ENCODE peak calls at places on chromosomes 1 and 21, in six cellular contexts. Q, M, J, H, G and Y are unnamed samples.
A peak's percentile ranks its signal among the peaks of the same experiment; 100 is the strongest.

GRCh38 chr21:19781881-19782652 is 1216.1 kb upstream of the NCAM2 start:
- DNase-seq in Q (no peak), M (no peak), J (no peak), H (no peak), G (no peak), Y (no peak)

GRCh38 chr21:27674037-27674436 is 707.1 kb upstream of the ADAMTS5 start:
- DNase-seq in Q (peak; percentile 31), M (no peak), J (no peak), H (no peak), G (peak; percentile 87), Y (no peak)

GRCh38 chr1:229030642-229031390 is 240.1 kb upstream of the RAB4A start:
- DNase-seq in Q (no peak), M (no peak), J (no peak), H (no peak), G (no peak), Y (no peak)

GRCh38 chr1:117780981-117781475 is 148.4 kb downstream of the GDAP2 start:
- DNase-seq in Q (no peak), M (peak; percentile 36), J (no peak), H (no peak), G (no peak), Y (no peak)

GRCh38 chr1:243916160-243916559 is 66.1 kb upstream of the AKT3 start:
- DNase-seq in Q (no peak), M (no peak), J (no peak), H (no peak), G (peak; percentile 11), Y (no peak)

GRCh38 chr1:4529579-4530445 is 124.6 kb upstream of the AJAP1 start:
- DNase-seq in Q (no peak), M (no peak), J (no peak), H (no peak), G (no peak), Y (no peak)

GRCh38 chr1:65813956-65814355 is 21.3 kb downstream of the PDE4B start:
- DNase-seq in Q (no peak), M (no peak), J (no peak), H (no peak), G (no peak), Y (no peak)

GRCh38 chr1:151970641-151971040 is 23.0 kb downstream of the S100A10 start:
- DNase-seq in Q (no peak), M (no peak), J (no peak), H (no peak), G (peak; percentile 49), Y (no peak)

GRCh38 chr1:162019006-162019405 is 4.7 kb downstream of the OLFML2B start:
- DNase-seq in Q (peak; percentile 92), M (no peak), J (no peak), H (no peak), G (peak; percentile 83), Y (no peak)

GRCh38 chr1:14520514-14521163 is 77.8 kb upstream of the KAZN start:
- DNase-seq in Q (no peak), M (no peak), J (no peak), H (no peak), G (no peak), Y (no peak)

GRCh38 chr1:27862004-27862403 is 10.3 kb upstream of the THEMIS2 start:
- DNase-seq in Q (no peak), M (no peak), J (no peak), H (no peak), G (no peak), Y (no peak)

GRCh38 chr1:52140633-52141512 is 1.0 kb upstream of the ZFYVE9 start:
- DNase-seq in Q (no peak), M (no peak), J (no peak), H (no peak), G (peak; percentile 6), Y (no peak)

GRCh38 chr1:3459051-3459908 is 4.8 kb downstream of the ARHGEF16 start:
- DNase-seq in Q (no peak), M (no peak), J (no peak), H (no peak), G (no peak), Y (no peak)

GRCh38 chr1:24117722-24118409 is 5.9 kb upstream of the MYOM3 start:
- DNase-seq in Q (peak; percentile 44), M (peak; percentile 81), J (peak; percentile 51), H (no peak), G (no peak), Y (no peak)

GRCh38 chr1:234998174-234998741 is 130.4 kb downstream of the TOMM20 start:
- DNase-seq in Q (peak; percentile 84), M (peak; percentile 86), J (no peak), H (no peak), G (peak; percentile 50), Y (no peak)

GRCh38 chr1:192889082-192889481 is 80.2 kb downstream of the RGS2 start:
- DNase-seq in Q (no peak), M (no peak), J (no peak), H (no peak), G (no peak), Y (no peak)

GRCh38 chr1:107965112-107965991 is at the start of gene VAV3:
- DNase-seq in Q (peak; percentile 39), M (peak; percentile 85), J (peak; percentile 83), H (peak; percentile 35), G (peak; percentile 79), Y (peak; percentile 41)

GRCh38 chr1:246753670-246754535 is 29.7 kb downstream of the SCCPDH start:
- DNase-seq in Q (no peak), M (peak; percentile 80), J (no peak), H (peak; percentile 62), G (peak; percentile 68), Y (peak; percentile 55)

GRCh38 chr1:237124856-237125462 is 83.0 kb downstream of the RYR2 start:
- DNase-seq in Q (no peak), M (peak; percentile 32), J (no peak), H (peak; percentile 30), G (peak; percentile 5), Y (no peak)

GRCh38 chr1:44485229-44485932 is 80.3 kb downstream of the RNF220 start:
- DNase-seq in Q (peak; percentile 50), M (peak; percentile 37), J (no peak), H (no peak), G (peak; percentile 91), Y (no peak)

GRCh38 chr1:85027242-85027983 is 20.9 kb downstream of the MCOLN3 start:
- DNase-seq in Q (no peak), M (peak; percentile 15), J (no peak), H (no peak), G (peak; percentile 60), Y (peak; percentile 34)

GRCh38 chr1:13725714-13726175 is 25.8 kb downstream of the PRDM2 start:
- DNase-seq in Q (no peak), M (peak; percentile 58), J (no peak), H (peak; percentile 62), G (peak; percentile 37), Y (peak; percentile 66)

GRCh38 chr1:209590405-209590804 is 6.9 kb downstream of the CAMK1G start:
- DNase-seq in Q (no peak), M (peak; percentile 35), J (no peak), H (no peak), G (peak; percentile 29), Y (no peak)

GRCh38 chr1:53685272-53686051 is 53.5 kb downstream of the GLIS1 start:
- DNase-seq in Q (peak; percentile 26), M (peak; percentile 59), J (no peak), H (no peak), G (peak; percentile 22), Y (no peak)

GRCh38 chr1:47656719-47657685 is 219.2 kb downstream of the FOXD2 start:
- DNase-seq in Q (no peak), M (peak; percentile 17), J (peak; percentile 22), H (no peak), G (peak; percentile 75), Y (no peak)

GRCh38 chr1:92479587-92479986 is 7.1 kb downstream of the GFI1 start:
- DNase-seq in Q (no peak), M (no peak), J (no peak), H (no peak), G (no peak), Y (no peak)
- H3K27me3 ChIP-seq in Q (peaks cover 75% of the 10 kb centered on the region), M (peaks cover 100% of the 10 kb centered on the region), J (peaks cover 52% of the 10 kb centered on the region), H (no peaks in the 10 kb centered on the region), G (peaks cover 100% of the 10 kb centered on the region), Y (no peaks in the 10 kb centered on the region)

GRCh38 chr1:22344851-22345560 is 106.6 kb upstream of the ZBTB40 start:
- DNase-seq in Q (no peak), M (no peak), J (no peak), H (no peak), G (no peak), Y (no peak)

GRCh38 chr1:22350987-22351756 is 100.5 kb upstream of the ZBTB40 start:
- DNase-seq in Q (no peak), M (no peak), J (peak; percentile 40), H (no peak), G (no peak), Y (no peak)

GRCh38 chr1:22350171-22350961 is 101.3 kb upstream of the ZBTB40 start:
- DNase-seq in Q (no peak), M (no peak), J (peak; percentile 58), H (no peak), G (no peak), Y (no peak)

GRCh38 chr1:22349302-22350043 is 102.2 kb upstream of the ZBTB40 start:
- DNase-seq in Q (no peak), M (no peak), J (no peak), H (no peak), G (no peak), Y (no peak)

DNA sequence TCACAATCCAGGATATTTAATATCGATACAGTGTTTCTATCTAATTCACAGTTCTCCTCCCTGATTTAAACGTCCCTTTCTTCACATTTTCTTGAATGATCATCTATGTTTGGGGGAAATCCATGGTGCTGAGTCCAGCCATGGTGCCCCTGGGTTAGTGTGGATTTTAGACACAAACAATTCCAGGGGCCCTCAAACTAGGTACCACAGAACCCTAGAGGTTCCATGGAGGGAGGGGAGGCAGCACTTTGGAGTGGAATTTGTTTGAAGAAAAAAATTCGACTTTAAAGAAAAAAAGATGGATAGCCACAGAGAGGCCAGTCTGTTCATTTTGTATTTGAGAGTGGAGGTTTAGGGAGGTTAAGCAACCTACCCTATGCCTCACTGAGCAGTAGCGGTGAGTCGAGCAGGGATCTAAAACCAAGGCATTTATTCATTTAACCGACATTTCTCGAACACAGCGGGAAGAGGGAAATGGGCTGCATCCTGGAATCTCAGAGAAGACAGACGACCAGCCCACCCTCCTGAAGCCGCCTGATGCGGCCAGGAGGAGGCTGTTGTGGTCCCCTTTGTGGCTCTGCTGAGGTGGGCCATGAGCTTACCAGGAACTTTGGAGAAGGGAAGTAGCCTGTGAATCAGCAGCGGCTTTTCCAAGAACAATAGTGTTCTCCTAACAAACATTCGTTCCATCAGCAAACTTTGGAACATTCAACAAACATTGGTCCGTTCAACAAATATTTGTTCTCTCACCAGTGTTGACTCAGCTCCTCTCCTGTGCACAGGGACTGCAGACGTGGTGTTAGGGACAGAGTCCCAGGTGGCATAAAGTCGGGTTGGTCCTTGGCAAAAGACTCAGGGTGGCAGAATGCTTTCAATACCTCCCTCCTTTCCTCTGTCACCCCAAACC is 103.5 kb upstream of the ZBTB40 start:
- DNase-seq in Q (no peak), M (peak; percentile 46), J (no peak), H (no peak), G (no peak), Y (no peak)
- H3K27me3 ChIP-seq in Q (peaks cover 52% of the 10 kb centered on the region), M (peaks cover 54% of the 10 kb centered on the region), J (peaks cover 69% of the 10 kb centered on the region), H (peaks cover 97% of the 10 kb centered on the region), G (peaks cover 69% of the 10 kb centered on the region), Y (peaks cover 10% of the 10 kb centered on the region)

GRCh38 chr21:45253633-45254556 is 33.8 kb downstream of the POFUT2 start:
- DNase-seq in Q (no peak), M (no peak), J (no peak), H (no peak), G (no peak), Y (no peak)
- H3K27me3 ChIP-seq in Q (peaks cover 34% of the 10 kb centered on the region), M (no peaks in the 10 kb centered on the region), J (peaks cover 20% of the 10 kb centered on the region), H (peaks cover 94% of the 10 kb centered on the region), G (no peaks in the 10 kb centered on the region), Y (peaks cover 5% of the 10 kb centered on the region)

GRCh38 chr21:31801551-31802234 is 69.8 kb upstream of the SCAF4 start:
- DNase-seq in Q (no peak), M (no peak), J (no peak), H (no peak), G (no peak), Y (no peak)
- H3K27me3 ChIP-seq in Q (no peaks in the 10 kb centered on the region), M (no peaks in the 10 kb centered on the region), J (no peaks in the 10 kb centered on the region), H (no peaks in the 10 kb centered on the region), G (no peaks in the 10 kb centered on the region), Y (no peaks in the 10 kb centered on the region)